ENCODE peak calls at places on chromosomes 16 and 17, in nine cellular contexts. H, I, P, W, K, N, Q, F and X are unnamed samples.

GRCh38 chr16:78505544-78506371 is 406.3 kb downstream of the WWOX start:
- DNase-seq in H (no peak), I (no peak), P (no peak), W (no peak), K (peak), N (no peak), Q (no peak), F (peak), X (no peak)

GRCh38 chr17:9239821-9240658 is 218.7 kb downstream of the NTN1 start:
- DNase-seq in H (peak), I (peak), P (peak), W (peak), K (no peak), N (peak), Q (peak), F (peak), X (no peak)

GRCh38 chr16:9419161-9419560 is 327.7 kb downstream of the HAPSTR1 start:
- DNase-seq in H (no peak), I (no peak), P (no peak), W (no peak), K (no peak), N (no peak), Q (no peak), F (no peak), X (no peak)

GRCh38 chr17:77461277-77462057 is 320.7 kb downstream of the SEC14L1 start:
- DNase-seq in H (no peak), I (no peak), P (no peak), W (peak), K (peak), N (no peak), Q (no peak), F (no peak), X (no peak)

GRCh38 chr16:30525844-30526136 is 576 bp downstream of the ZNF768 start:
- DNase-seq in H (no peak), I (no peak), P (no peak), W (no peak), K (no peak), N (no peak), Q (no peak), F (no peak), X (no peak)

GRCh38 chr17:48539177-48539576 is 5.7 kb downstream of the HOXB2 start:
- DNase-seq in H (no peak), I (peak), P (no peak), W (no peak), K (no peak), N (no peak), Q (no peak), F (peak), X (no peak)

GRCh38 chr16:11967195-11967911 is 2.3 kb downstream of the TNFRSF17 start:
- DNase-seq in H (no peak), I (no peak), P (no peak), W (no peak), K (no peak), N (no peak), Q (no peak), F (no peak), X (no peak)

GRCh38 chr17:77580531-77580930 is 378.0 kb upstream of the TNRC6C start:
- DNase-seq in H (no peak), I (no peak), P (no peak), W (no peak), K (no peak), N (no peak), Q (no peak), F (no peak), X (no peak)

GRCh38 chr17:19719365-19720209 is 3.2 kb upstream of the SLC47A2 start:
- DNase-seq in H (no peak), I (no peak), P (no peak), W (no peak), K (no peak), N (no peak), Q (no peak), F (no peak), X (no peak)